ENCODE peak calls at places on chromosomes 3 and 15, in five cellular contexts. One of them, this sample, is unnamed.

GRCh38 chr15:79117442-79118204 is 27.0 kb upstream of the RASGRF1 start:
- DNase-seq in AG04450: no peak
- DNase-seq in activated naive CD8-positive, alpha-beta T cell treated with anti-CD3 and anti-CD28 coated beads, Interleukin-2, amount 50 U/mL, for 24 hours: no peak
- DNase-seq in NCI-H1436: no peak
- DNase-seq in effector CD4-positive, alpha-beta T cell: no peak
- DNase-seq in this sample: no peak

GRCh38 chr3:38576131-38577088 is 73.1 kb downstream of the SCN5A start:
- DNase-seq in AG04450: no peak
- DNase-seq in activated naive CD8-positive, alpha-beta T cell treated with anti-CD3 and anti-CD28 coated beads, Interleukin-2, amount 50 U/mL, for 24 hours: no peak
- DNase-seq in NCI-H1436: no peak
- DNase-seq in effector CD4-positive, alpha-beta T cell: no peak
- DNase-seq in this sample: no peak

GRCh38 chr3:32310336-32310735 is 71.9 kb downstream of the CMTM8 start:
- DNase-seq in AG04450: no peak
- DNase-seq in activated naive CD8-positive, alpha-beta T cell treated with anti-CD3 and anti-CD28 coated beads, Interleukin-2, amount 50 U/mL, for 24 hours: no peak
- DNase-seq in NCI-H1436: no peak
- DNase-seq in effector CD4-positive, alpha-beta T cell: no peak
- DNase-seq in this sample: no peak

GRCh38 chr3:135041586-135041985 is 246.5 kb downstream of the EPHB1 start:
- DNase-seq in AG04450: no peak
- DNase-seq in activated naive CD8-positive, alpha-beta T cell treated with anti-CD3 and anti-CD28 coated beads, Interleukin-2, amount 50 U/mL, for 24 hours: no peak
- DNase-seq in NCI-H1436: no peak
- DNase-seq in effector CD4-positive, alpha-beta T cell: no peak
- DNase-seq in this sample: no peak

GRCh38 chr15:96331942-96332853 is 1.7 kb downstream of the NR2F2 start:
- DNase-seq in AG04450: no peak
- DNase-seq in activated naive CD8-positive, alpha-beta T cell treated with anti-CD3 and anti-CD28 coated beads, Interleukin-2, amount 50 U/mL, for 24 hours: no peak
- DNase-seq in NCI-H1436: no peak
- DNase-seq in effector CD4-positive, alpha-beta T cell: no peak
- DNase-seq in this sample: no peak

GRCh38 chr3:146577662-146578061 is 27.5 kb downstream of the PLSCR5 start:
- DNase-seq in AG04450: peak
- DNase-seq in activated naive CD8-positive, alpha-beta T cell treated with anti-CD3 and anti-CD28 coated beads, Interleukin-2, amount 50 U/mL, for 24 hours: no peak
- DNase-seq in NCI-H1436: peak
- DNase-seq in effector CD4-positive, alpha-beta T cell: peak
- DNase-seq in this sample: peak

GRCh38 chr3:129399895-129400357 is 28.5 kb downstream of the EFCAB12 start:
- DNase-seq in AG04450: no peak
- DNase-seq in activated naive CD8-positive, alpha-beta T cell treated with anti-CD3 and anti-CD28 coated beads, Interleukin-2, amount 50 U/mL, for 24 hours: peak
- DNase-seq in NCI-H1436: no peak
- DNase-seq in effector CD4-positive, alpha-beta T cell: no peak
- DNase-seq in this sample: peak

GRCh38 chr3:171358171-171358890 is 101.9 kb downstream of the TNIK start:
- DNase-seq in AG04450: no peak
- DNase-seq in activated naive CD8-positive, alpha-beta T cell treated with anti-CD3 and anti-CD28 coated beads, Interleukin-2, amount 50 U/mL, for 24 hours: no peak
- DNase-seq in NCI-H1436: no peak
- DNase-seq in effector CD4-positive, alpha-beta T cell: no peak
- DNase-seq in this sample: no peak

This sample was measured in activated CD4-positive, alpha-beta memory T cell treated with anti-CD3 and anti-CD28 coated beads for 36 hours.